ENCODE peak calls at places on chromosomes 4 and X, in eight cellular contexts. Y is neural crest cell, U is progenitor cell of endocrine pancreas, A is Calu3, I is kidney epithelial cell, R is nephron progenitor cell, H is HFFc6, D is brain microvascular endothelial cell. K is an unnamed sample.

GRCh38 chr4:22473268-22473667 is 42.6 kb downstream of the ADGRA3 start:
- DNase-seq in Y (no peak), U (no peak), A (no peak), I (peak; percentile 52), R (no peak), H (no peak), D (peak; percentile 66), K (no peak)

GRCh38 chr4:89305712-89306437 is 1.7 kb downstream of the GPRIN3 start:
- DNase-seq in Y (no peak), U (no peak), A (peak; percentile 35), I (peak; percentile 63), R (no peak), H (no peak), D (peak; percentile 23), K (no peak)

GRCh38 chr4:123088521-123088920 is 166.1 kb upstream of the NUDT6 start:
- DNase-seq in Y (no peak), U (no peak), A (no peak), I (no peak), R (no peak), H (no peak), D (no peak), K (no peak)

GRCh38 chrX:112910418-112910817 is 69.8 kb upstream of the AMOT start:
- DNase-seq in Y (no peak), U (no peak), A (no peak), I (no peak), R (no peak), H (no peak), D (no peak), K (no peak)

GRCh38 chr4:40316333-40316781 is 18.8 kb upstream of the CHRNA9 start:
- DNase-seq in Y (no peak), U (no peak), A (peak; percentile 5), I (peak; percentile 78), R (no peak), H (peak; percentile 94), D (peak; percentile 90), K (no peak)

GRCh38 chr4:105196523-105197145 is 50.0 kb downstream of the TET2 start:
- DNase-seq in Y (no peak), U (no peak), A (no peak), I (no peak), R (no peak), H (no peak), D (no peak), K (no peak)

GRCh38 chrX:151974336-151975227 is at the start of gene GABRE:
- DNase-seq in Y (peak; percentile 12), U (peak; percentile 18), A (peak; percentile 69), I (no peak), R (peak; percentile 74), H (no peak), D (no peak), K (peak; percentile 36)

GRCh38 chr4:40375620-40376019 is 40.5 kb downstream of the CHRNA9 start:
- DNase-seq in Y (no peak), U (no peak), A (no peak), I (no peak), R (no peak), H (no peak), D (no peak), K (no peak)

GRCh38 chrX:53211391-53211978 is 13.5 kb downstream of the KDM5C start:
- DNase-seq in Y (no peak), U (no peak), A (no peak), I (no peak), R (no peak), H (peak; percentile 75), D (no peak), K (no peak)

GRCh38 chr4:119570401-119570800 is 58.2 kb downstream of the PDE5A start:
- DNase-seq in Y (no peak), U (no peak), A (no peak), I (no peak), R (no peak), H (peak; percentile 51), D (peak; percentile 42), K (no peak)

GRCh38 chrX:78650906-78651437 is 8.2 kb downstream of the RTL3 start:
- DNase-seq in Y (no peak), U (no peak), A (no peak), I (no peak), R (no peak), H (peak; percentile 60), D (peak; percentile 23), K (no peak)

GRCh38 chr4:188110036-188110435 is 633 bp upstream of the TRIML2 start:
- DNase-seq in Y (no peak), U (no peak), A (no peak), I (no peak), R (no peak), H (no peak), D (no peak), K (no peak)

GRCh38 chrX:138157850-138158249 is 553.7 kb downstream of the FGF13 start:
- DNase-seq in Y (no peak), U (no peak), A (no peak), I (no peak), R (no peak), H (no peak), D (no peak), K (no peak)

GRCh38 chr4:183398298-183399129 is 45.9 kb upstream of the CDKN2AIP start:
- DNase-seq in Y (peak; percentile 65), U (peak; percentile 56), A (peak; percentile 78), I (no peak), R (peak; percentile 79), H (peak; percentile 59), D (peak; percentile 62), K (peak; percentile 83)

GRCh38 chr4:140373328-140374129 is at the start of gene SCOC:
- DNase-seq in Y (peak; percentile 94), U (peak; percentile 97), A (peak; percentile 94), I (peak; percentile 98), R (peak; percentile 98), H (peak; percentile 100), D (peak; percentile 100), K (peak; percentile 98)

GRCh38 chr4:140368686-140369085 is 4.8 kb upstream of the SCOC start:
- DNase-seq in Y (no peak), U (no peak), A (no peak), I (no peak), R (no peak), H (no peak), D (no peak), K (no peak)

GRCh38 chr4:140374130-140374477 is 658 bp downstream of the SCOC start:
- DNase-seq in Y (no peak), U (no peak), A (no peak), I (no peak), R (no peak), H (no peak), D (no peak), K (no peak)

GRCh38 chr4:140367738-140368137 is 5.7 kb upstream of the SCOC start:
- DNase-seq in Y (no peak), U (no peak), A (peak; percentile 19), I (no peak), R (no peak), H (peak; percentile 46), D (peak; percentile 48), K (no peak)

DNA sequence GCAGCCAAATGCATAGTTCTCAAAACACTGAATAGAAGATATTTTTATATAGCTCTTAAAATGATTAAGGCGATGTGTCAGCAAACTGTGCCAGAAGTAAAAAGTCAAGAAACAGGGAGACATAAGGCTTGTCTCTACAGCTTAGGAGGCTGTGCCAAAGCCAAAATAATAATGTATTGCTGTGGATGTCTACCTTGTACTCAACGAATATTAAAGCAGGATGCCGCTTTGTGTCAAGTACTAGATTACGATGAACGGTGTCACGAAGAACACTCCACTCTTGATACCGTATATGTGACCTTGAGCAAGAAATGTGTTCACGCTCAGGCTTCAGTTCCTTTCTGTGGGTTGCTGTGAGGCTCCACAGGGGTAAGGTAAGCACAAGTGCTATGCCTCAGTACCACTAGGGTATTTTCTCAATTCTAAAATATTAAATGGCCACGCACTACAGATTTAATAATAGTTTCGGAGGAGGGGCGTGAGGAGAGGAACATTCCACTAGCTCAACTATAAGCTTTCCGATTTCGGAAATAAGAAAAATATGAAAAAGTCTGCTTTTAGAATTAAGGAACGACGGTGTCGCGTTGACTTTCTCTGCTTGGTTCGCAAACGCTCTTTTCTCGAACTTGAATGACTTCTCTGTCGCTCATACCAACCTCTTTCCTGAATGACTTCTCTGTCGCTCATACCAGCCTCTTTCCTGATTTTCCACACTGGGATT is 679 bp upstream of the SCOC start:
- DNase-seq in Y (no peak), U (no peak), A (no peak), I (no peak), R (no peak), H (no peak), D (peak; percentile 19), K (no peak)
- TF ChIP-seq CTCF in Y (peak; percentile 62), U (peak; percentile 37), A (no peak), I (no peak), R (no peak), H (peak; percentile 37), D (no peak), K (no peak)

GRCh38 chrX:8967471-8967870 is 66.5 kb downstream of the FAM9B start:
- DNase-seq in Y (no peak), U (no peak), A (no peak), I (no peak), R (no peak), H (no peak), D (no peak), K (no peak)

DNA sequence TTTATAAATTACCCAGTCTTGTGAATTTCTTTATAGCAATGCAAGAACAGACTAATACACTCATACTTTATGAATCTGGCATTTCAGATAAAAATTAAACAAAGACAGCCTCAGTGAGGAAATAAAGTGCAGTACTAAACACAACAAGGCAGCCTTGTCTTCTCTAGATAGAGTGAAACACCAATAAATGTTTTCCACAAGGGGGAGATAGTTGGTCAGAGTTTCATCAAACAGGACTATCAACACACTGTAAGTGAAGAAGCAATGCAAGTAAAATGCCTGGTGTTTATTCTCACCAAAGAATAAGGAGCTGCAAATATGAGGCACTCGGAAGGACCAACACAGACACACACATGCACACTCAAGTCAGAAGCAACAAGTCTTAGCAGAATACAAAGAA is 62.8 kb downstream of the FAM9B start:
- DNase-seq in Y (no peak), U (no peak), A (no peak), I (peak; percentile 4), R (no peak), H (peak; percentile 66), D (peak; percentile 41), K (no peak)
- TF ChIP-seq CTCF in Y (peak; percentile 63), U (peak; percentile 41), A (no peak), I (peak; percentile 41), R (no peak), H (peak; percentile 75), D (no peak), K (no peak)

DNA sequence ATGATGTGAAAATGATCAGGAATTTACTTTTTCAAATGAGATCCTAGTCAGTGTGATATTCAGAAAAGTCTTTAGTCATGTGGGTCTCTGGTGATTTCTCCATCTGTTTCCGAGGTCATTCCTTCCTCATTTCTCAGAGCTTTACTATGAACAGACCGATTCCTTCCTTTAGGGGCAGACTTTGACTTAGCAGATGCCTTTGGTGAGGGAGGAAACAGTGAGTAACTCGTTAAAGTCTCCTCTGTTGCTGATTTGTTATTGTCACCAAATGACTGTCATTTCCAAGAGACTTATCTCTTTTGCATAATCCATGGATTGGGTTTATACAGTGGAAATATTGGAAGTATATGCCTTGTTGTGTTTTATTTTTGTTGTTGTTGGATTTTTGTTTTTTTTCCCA is 76.2 kb upstream of the CD99 start:
- DNase-seq in Y (no peak), U (no peak), A (no peak), I (peak; percentile 32), R (no peak), H (peak; percentile 88), D (peak; percentile 66), K (no peak)
- TF ChIP-seq CTCF in Y (peak; percentile 61), U (peak; percentile 42), A (no peak), I (peak; percentile 47), R (peak; percentile 26), H (peak; percentile 71), D (peak; percentile 66), K (no peak)

GRCh38 chr4:62640296-62640695 is 1440.2 kb downstream of the ADGRL3 start:
- DNase-seq in Y (no peak), U (no peak), A (no peak), I (no peak), R (no peak), H (no peak), D (no peak), K (no peak)

GRCh38 chr4:62644372-62644771 is 1444.2 kb downstream of the ADGRL3 start:
- DNase-seq in Y (no peak), U (no peak), A (no peak), I (no peak), R (peak; percentile 9), H (no peak), D (peak; percentile 9), K (no peak)
- TF ChIP-seq CTCF in Y (peak; percentile 51), U (peak; percentile 60), A (no peak), I (peak; percentile 34), R (peak; percentile 45), H (no peak), D (peak; percentile 11), K (no peak)

K was measured in glutamatergic neuron.